ENCODE peak calls at places on chromosomes 6 and 20, in five cellular contexts. G, A, Y, F and H are unnamed samples. For H3K4me1, the result is how much of the 10 kb centered on the place peaks cover.

GRCh38 chr20:24695529-24696225 is 226.2 kb downstream of the SYNDIG1 start:
- DNase-seq in A (peak), Y (no peak), G (no peak), F (no peak), H (no peak)

GRCh38 chr6:9121551-9121950 is 686.2 kb upstream of the SLC35B3 start:
- DNase-seq in G (no peak), Y (no peak), A (no peak), F (no peak), H (no peak)

GRCh38 chr20:53371216-53371615 is 222.4 kb downstream of the ZNF217 start:
- DNase-seq in A (no peak), Y (no peak), G (no peak), F (no peak), H (no peak)

GRCh38 chr20:46220808-46221207 is 87.5 kb downstream of the CDH22 start:
- DNase-seq in Y (no peak), A (peak), F (peak), G (no peak), H (peak)

GRCh38 chr6:131995924-131996323 is 44.8 kb upstream of the CCN2 start:
- DNase-seq in G (no peak), A (peak), F (no peak), Y (no peak), H (peak)

GRCh38 chr6:87747646-87748045 is 45.6 kb upstream of the AKIRIN2 start:
- DNase-seq in G (no peak), F (no peak), A (no peak), Y (no peak), H (no peak)

GRCh38 chr6:137867685-137868509 is 838 bp downstream of the TNFAIP3 start:
- DNase-seq in F (peak), Y (no peak), A (no peak), G (no peak), H (no peak)

GRCh38 chr20:7828437-7828836 is 111.8 kb downstream of the HAO1 start:
- DNase-seq in Y (no peak), F (no peak), A (no peak), G (no peak), H (no peak)

GRCh38 chr6:16057411-16057810 is 71.5 kb upstream of the MYLIP start:
- DNase-seq in A (no peak), G (no peak), Y (no peak), F (no peak), H (no peak)

GRCh38 chr20:14717124-14718004 is 380.0 kb upstream of the FLRT3 start:
- DNase-seq in G (peak), Y (no peak), A (no peak), F (no peak), H (no peak)

GRCh38 chr6:22036267-22036666 is 260.6 kb downstream of the PRL start:
- DNase-seq in A (peak), Y (peak), G (peak), F (no peak), H (peak)

GRCh38 chr20:51628533-51629398 is 86.2 kb upstream of the NFATC2 start:
- DNase-seq in F (no peak), G (peak), A (no peak), Y (no peak), H (no peak)

GRCh38 chr20:48190757-48191156 is 405.5 kb upstream of the SULF2 start:
- DNase-seq in F (no peak), A (no peak), G (no peak), Y (no peak), H (no peak)

GRCh38 chr6:135145509-135145865 is 35.6 kb upstream of the MYB start:
- DNase-seq in F (no peak), A (no peak), Y (no peak), G (no peak), H (no peak)

GRCh38 chr20:32638848-32639247 is 34.9 kb downstream of the C20orf203 start:
- DNase-seq in G (no peak), A (peak), F (no peak), Y (no peak), H (no peak)

GRCh38 chr20:4153251-4153650 is 137.9 kb upstream of the RNF24 start:
- DNase-seq in Y (no peak), A (no peak), F (no peak), G (no peak), H (no peak)

GRCh38 chr6:113907107-113907506 is 50.0 kb downstream of the MARCKS start:
- DNase-seq in Y (no peak), G (peak), F (no peak), A (no peak), H (no peak)
- TF ChIP-seq MAX in Y (no peak), G (no peak), F (no peak), A (no peak), H (no peak)

DNA sequence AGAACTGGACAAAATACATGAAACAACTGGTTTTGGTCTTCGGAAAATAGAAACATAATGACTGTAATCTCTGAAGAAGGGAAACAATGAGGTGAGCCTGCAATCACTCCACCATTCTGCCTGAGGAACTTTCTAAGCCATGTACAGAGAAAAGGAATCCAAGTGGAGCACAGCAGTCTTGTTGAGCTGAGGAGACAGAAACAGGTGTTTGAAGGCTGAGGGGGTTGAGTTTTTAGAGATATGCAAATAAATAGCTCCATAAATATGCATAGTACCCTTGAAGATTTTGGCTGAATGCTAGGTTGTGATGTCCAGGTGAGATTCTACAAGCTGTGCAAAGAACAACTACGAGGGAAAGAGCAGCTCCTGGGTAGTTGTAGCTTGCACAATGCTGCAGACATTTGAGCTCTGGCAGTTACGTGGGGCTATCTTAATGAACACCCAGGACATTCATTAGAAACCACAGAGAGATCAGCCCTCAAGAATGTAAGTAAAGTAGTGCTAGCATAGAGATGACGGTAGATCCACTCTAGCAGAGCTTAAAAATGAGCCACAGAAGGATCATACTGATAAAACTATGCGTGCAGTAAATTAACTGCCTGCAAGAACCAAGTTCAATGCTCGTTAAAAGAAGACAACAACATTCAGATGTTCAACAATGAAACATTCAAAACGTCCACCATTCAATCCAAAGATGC is 24.3 kb downstream of the TUBB2B start:
- DNase-seq in A (no peak), G (no peak), Y (no peak), F (peak), H (no peak)
- H3K4me1 ChIP-seq in A (under half), G (under half), Y (under half), F (under half), H (under half)

GRCh38 chr6:55210952-55211351 is 36.6 kb downstream of the HCRTR2 start:
- DNase-seq in F (no peak), G (no peak), Y (no peak), A (no peak), H (no peak)

GRCh38 chr6:55208469-55208868 is 34.2 kb downstream of the HCRTR2 start:
- DNase-seq in G (no peak), A (no peak), F (no peak), Y (no peak), H (no peak)

GRCh38 chr6:55212147-55212546 is 37.8 kb downstream of the HCRTR2 start:
- DNase-seq in Y (no peak), F (no peak), G (no peak), A (no peak), H (no peak)

GRCh38 chr6:55209059-55209458 is 34.7 kb downstream of the HCRTR2 start:
- DNase-seq in A (no peak), Y (no peak), F (no peak), G (no peak), H (no peak)
- TF ChIP-seq SIN3A in A (no peak), Y (no peak), F (no peak), G (no peak), H (no peak)

GRCh38 chr6:26392932-26393636 is 9.0 kb upstream of the BTN3A1 start:
- DNase-seq in Y (no peak), A (peak), G (no peak), F (no peak), H (no peak)

GRCh38 chr6:26389349-26389799 is 6.5 kb downstream of the BTN2A2 start:
- DNase-seq in G (no peak), A (no peak), Y (no peak), F (no peak), H (no peak)

GRCh38 chr6:26390504-26390903 is 7.6 kb downstream of the BTN2A2 start:
- DNase-seq in Y (no peak), G (no peak), F (no peak), A (no peak), H (no peak)

GRCh38 chr6:26398555-26398954 is 3.5 kb upstream of the BTN3A1 start:
- DNase-seq in A (no peak), G (no peak), F (no peak), Y (no peak), H (no peak)

DNA sequence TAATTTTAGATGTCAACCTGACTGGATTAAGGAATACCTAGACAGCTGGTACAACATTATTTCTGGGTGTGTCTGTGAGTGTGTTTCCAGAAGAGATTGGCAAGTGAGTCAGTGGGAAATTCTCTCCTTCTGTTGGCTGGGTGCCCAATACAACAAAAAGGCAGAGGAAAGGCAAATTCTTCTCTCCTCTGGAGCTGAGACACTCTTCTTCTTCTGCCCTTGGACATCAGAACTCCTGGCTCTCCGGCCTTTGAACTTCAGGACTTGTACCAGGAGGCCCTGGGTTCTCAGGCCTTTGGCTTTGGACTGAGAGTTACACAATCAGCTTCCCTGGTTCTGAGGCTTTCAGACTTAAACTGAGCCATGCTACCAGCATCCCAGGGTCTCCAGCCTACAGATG is 7.8 kb upstream of the BTN3A1 start:
- DNase-seq in F (no peak), A (no peak), Y (no peak), G (peak), H (peak)
- TF ChIP-seq MAX in F (no peak), A (no peak), Y (no peak), G (no peak), H (no peak)

DNA sequence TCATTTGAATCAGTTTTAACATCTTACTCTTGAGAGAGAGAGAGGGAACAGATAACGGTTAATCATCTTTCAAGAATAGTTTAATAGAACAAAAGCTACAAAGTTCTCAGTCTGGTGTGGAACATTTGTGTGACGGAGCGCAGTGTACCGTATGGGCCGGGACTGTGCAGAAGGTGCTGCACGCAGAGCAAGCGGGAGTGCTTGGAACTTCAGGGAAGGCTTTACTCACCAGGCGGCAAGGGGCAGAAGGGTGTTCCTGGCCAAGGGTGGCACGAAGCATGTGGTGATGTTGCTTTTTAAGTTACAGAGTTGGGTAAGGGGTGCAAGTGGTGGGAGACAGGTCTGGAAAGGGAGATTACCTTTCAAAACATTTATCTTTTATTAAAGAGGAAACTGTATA is 95.7 kb downstream of the TULP4 start:
- DNase-seq in A (no peak), G (no peak), F (no peak), Y (no peak), H (no peak)
- H3K4me1 ChIP-seq in A (under half), G (under half), F (under half), Y (under half), H (under half)

GRCh38 chr6:157218371-157219198 is 104.7 kb downstream of the TMEM242 start:
- DNase-seq in A (no peak), G (no peak), F (no peak), Y (no peak), H (no peak)

GRCh38 chr6:157216570-157216969 is 106.7 kb downstream of the TMEM242 start:
- DNase-seq in A (no peak), Y (no peak), F (no peak), G (no peak), H (no peak)

GRCh38 chr6:157215702-157216101 is 107.6 kb downstream of the TMEM242 start:
- DNase-seq in G (no peak), F (no peak), A (no peak), Y (no peak), H (no peak)

GRCh38 chr6:157217894-157218370 is 105.4 kb downstream of the TMEM242 start:
- DNase-seq in Y (no peak), G (no peak), A (no peak), F (no peak), H (no peak)

DNA sequence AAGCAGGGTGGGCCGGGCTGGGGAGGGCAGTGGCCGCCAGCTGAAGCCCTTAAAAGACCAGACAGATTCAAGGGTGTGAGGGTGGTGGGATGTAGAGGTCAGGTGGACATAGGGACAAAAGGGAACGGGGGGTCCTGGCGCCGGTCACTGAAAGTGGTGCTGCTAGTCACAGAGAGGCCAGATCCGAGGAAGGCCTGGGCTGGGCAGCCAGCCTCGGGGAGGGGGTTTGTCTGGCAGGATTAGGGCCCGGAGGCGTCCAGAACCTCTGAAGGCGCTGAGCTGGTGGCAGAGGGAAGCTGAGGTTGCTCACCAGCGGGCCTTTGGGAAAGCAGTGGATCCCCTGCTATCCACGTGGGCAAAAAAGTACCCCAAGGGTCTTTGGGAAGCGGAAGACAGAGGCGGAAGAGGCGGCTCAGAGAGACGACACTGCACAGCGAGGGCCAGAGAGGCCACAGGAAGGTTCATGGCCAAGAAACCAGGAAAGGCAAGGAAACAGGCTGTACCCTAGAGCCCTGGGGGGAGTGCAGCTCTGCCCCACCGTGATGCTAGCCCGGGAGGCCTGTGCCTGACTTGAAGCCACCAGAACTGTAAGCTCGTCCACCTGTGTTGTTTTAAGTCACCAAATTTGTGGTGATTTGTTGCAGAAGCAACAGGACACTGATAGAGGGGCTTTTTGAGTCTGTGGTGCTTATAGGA is 106.0 kb downstream of the TMEM242 start:
- DNase-seq in Y (no peak), F (no peak), A (no peak), G (no peak), H (no peak)
- TF ChIP-seq SIN3A in Y (no peak), F (no peak), A (no peak), G (no peak), H (no peak)